ENCODE peak calls at places on chromosome 13, in six cellular contexts. F is psoas muscle; M is esophagus squamous epithelium; O is CD8-positive, alpha-beta T cell; A is SK-N-SH; U is ascending aorta. X is an unnamed sample. For H3K36me3 and H3K27me3, the result is how much of the 10 kb centered on the place peaks cover.

GRCh38 chr13:87089391-87089790 is 581.8 kb upstream of the SLITRK5 start:
- DNase-seq in F (no peak), M (no peak), O (no peak), A (no peak), U (no peak), X (no peak)

GRCh38 chr13:31670831-31671617 is 68.3 kb upstream of the RXFP2 start:
- DNase-seq in F (no peak), M (no peak), O (no peak), A (peak), U (no peak), X (no peak)

GRCh38 chr13:101799196-101799595 is 346.7 kb downstream of the ITGBL1 start:
- DNase-seq in F (no peak), M (no peak), O (no peak), A (no peak), U (no peak), X (no peak)

GRCh38 chr13:26534036-26534726 is 23.3 kb upstream of the WASF3 start:
- DNase-seq in F (no peak), M (no peak), O (no peak), A (no peak), U (no peak), X (no peak)

GRCh38 chr13:20403826-20404225 is 121.8 kb downstream of the CRYL1 start:
- DNase-seq in F (no peak), M (no peak), O (peak), A (no peak), U (no peak), X (no peak)

GRCh38 chr13:37667631-37668161 is 69.1 kb upstream of the POSTN start:
- DNase-seq in F (no peak), M (no peak), O (no peak), A (no peak), U (no peak), X (peak)

GRCh38 chr13:46369506-46370268 is 17.4 kb downstream of the RUBCNL start:
- DNase-seq in F (no peak), M (no peak), O (no peak), A (no peak), U (no peak), X (no peak)

GRCh38 chr13:32538234-32538620 is 368 bp downstream of the N4BP2L2 start:
- DNase-seq in F (peak), M (no peak), O (no peak), A (peak), U (no peak), X (no peak)

GRCh38 chr13:48648446-48648845 is 5.3 kb upstream of the CYSLTR2 start:
- DNase-seq in F (no peak), M (no peak), O (no peak), A (no peak), U (no peak), X (no peak)

GRCh38 chr13:114038211-114038613 is 64.3 kb upstream of the C13orf46 start:
- DNase-seq in F (no peak), M (no peak), O (no peak), A (no peak), U (no peak), X (no peak)

GRCh38 chr13:31200636-31200970 is 828 bp downstream of the B3GLCT start:
- DNase-seq in F (peak), M (no peak), O (no peak), A (no peak), U (no peak), X (peak)

GRCh38 chr13:43878897-43879322 is 630 bp downstream of the CCDC122 start:
- DNase-seq in F (peak), M (peak), O (no peak), A (no peak), U (peak), X (peak)

GRCh38 chr13:96229356-96229755 is 139.4 kb downstream of the HS6ST3 start:
- DNase-seq in F (no peak), M (no peak), O (no peak), A (peak), U (no peak), X (peak)

GRCh38 chr13:113930711-113931637 is 42.9 kb downstream of the C13orf46 start:
- DNase-seq in F (no peak), M (no peak), O (peak), A (no peak), U (no peak), X (peak)

GRCh38 chr13:113953561-113953960 is 20.3 kb downstream of the C13orf46 start:
- DNase-seq in F (no peak), M (no peak), O (no peak), A (no peak), U (no peak), X (no peak)

GRCh38 chr13:44432595-44432994 is 59.0 kb downstream of the SERP2 start:
- DNase-seq in F (no peak), M (no peak), O (no peak), A (no peak), U (no peak), X (no peak)

GRCh38 chr13:94419304-94419943 is 60.1 kb downstream of the DCT start:
- DNase-seq in F (no peak), M (no peak), O (no peak), A (no peak), U (no peak), X (no peak)

DNA sequence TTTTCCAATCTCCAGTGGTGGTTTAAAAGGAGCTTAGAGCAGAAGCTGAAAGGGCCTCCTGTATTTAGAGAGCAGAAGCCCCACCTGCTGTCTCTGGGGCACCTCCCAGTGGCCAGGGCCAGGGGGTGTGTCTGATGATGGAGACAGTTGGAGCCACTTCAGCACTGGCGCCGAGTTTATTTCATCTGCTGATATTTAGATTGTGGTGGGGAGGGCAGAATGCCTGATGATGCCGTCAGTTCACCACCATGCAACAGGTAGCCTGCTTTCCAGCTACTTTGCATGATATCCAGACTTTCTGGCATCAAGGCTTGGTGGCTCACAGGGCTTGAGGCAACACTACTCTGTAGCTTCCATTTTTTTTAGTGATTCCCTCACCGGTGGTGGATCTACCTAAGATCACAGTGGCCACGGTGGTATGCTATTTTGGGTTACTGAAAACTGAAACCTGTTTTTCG is 371.9 kb downstream of the KCNRG start:
- DNase-seq in F (peak), M (no peak), O (peak), A (peak), U (peak), X (peak)
- TF ChIP-seq CTCF in F (no peak), M (no peak), O (no peak), A (peak), U (no peak), X (peak)

GRCh38 chr13:98827449-98827848 is 75.0 kb upstream of the SLC15A1 start:
- DNase-seq in F (no peak), M (no peak), O (no peak), A (no peak), U (no peak), X (no peak)

GRCh38 chr13:98826156-98826555 is 73.7 kb upstream of the SLC15A1 start:
- DNase-seq in F (no peak), M (no peak), O (no peak), A (no peak), U (no peak), X (no peak)

GRCh38 chr13:98823442-98823841 is 71.0 kb upstream of the SLC15A1 start:
- DNase-seq in F (no peak), M (no peak), O (no peak), A (no peak), U (no peak), X (no peak)

GRCh38 chr13:98824376-98825160 is 72.1 kb upstream of the SLC15A1 start:
- DNase-seq in F (no peak), M (no peak), O (no peak), A (no peak), U (no peak), X (no peak)

DNA sequence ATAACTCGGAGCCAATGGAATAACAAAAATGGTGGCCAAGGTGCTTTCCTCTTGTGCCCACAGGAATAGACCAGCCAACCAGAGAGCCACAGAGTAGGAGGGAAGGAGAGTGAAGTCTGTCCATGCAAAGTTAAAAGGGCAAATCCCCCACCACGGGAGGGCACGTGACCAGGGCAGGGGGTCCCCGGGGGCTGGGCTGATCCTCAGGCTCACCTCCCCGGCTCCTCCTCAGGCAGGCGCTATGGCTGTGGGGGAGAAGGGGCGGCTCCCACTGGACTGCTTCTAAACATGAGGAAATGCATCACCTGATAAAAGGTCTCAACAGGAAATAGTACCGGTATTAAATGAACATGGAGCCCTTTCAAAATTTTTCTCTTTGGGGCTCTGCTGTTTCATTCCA is 73.2 kb upstream of the SLC15A1 start:
- DNase-seq in F (no peak), M (no peak), O (no peak), A (no peak), U (no peak), X (no peak)
- H3K36me3 ChIP-seq in F (under half), M (half or more), O (half or more), A (under half), U (under half), X (half or more)

GRCh38 chr13:111092685-111093084 is 22.4 kb upstream of the ARHGEF7 start:
- DNase-seq in F (no peak), M (no peak), O (no peak), A (no peak), U (no peak), X (no peak)
- H3K27me3 ChIP-seq in F (under half), M (under half), O (under half), A (under half), U (under half), X (half or more)

DNA sequence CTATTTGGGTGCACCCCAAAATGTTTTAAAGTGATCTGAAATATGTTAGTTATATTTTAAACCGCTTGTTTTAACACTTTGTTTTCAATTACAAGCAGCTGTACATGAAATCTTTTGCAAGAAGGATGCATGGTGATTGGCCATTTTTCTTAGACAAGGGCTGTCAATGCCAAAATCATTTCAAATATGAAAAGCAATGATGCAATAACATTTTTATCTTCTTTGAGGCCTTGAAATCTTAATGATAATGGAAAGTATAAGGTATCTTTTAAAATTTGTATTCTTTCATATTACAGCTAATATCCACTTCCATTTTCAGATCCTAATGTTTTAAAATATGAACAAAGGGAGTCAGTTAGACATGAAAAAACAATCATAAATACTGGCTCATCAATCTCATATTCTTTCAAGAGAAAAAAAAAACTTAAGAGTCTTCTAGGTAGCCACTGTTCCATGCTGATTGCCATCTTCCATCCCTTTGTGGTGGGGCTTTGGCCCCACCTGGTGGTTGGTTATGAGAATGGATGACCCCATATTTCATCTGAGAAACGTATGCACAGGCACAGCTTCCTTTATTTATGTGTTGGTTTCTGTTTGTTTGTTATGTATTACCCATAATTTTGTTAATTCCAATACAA is 330.3 kb upstream of the MIR17HG start:
- DNase-seq in F (peak), M (no peak), O (no peak), A (peak), U (no peak), X (peak)
- TF ChIP-seq CTCF in F (peak), M (no peak), O (peak), A (peak), U (no peak), X (peak)

GRCh38 chr13:75855216-75855615 is 219.1 kb downstream of the LMO7 start:
- DNase-seq in F (no peak), M (no peak), O (no peak), A (no peak), U (no peak), X (no peak)
- H3K36me3 ChIP-seq in F (under half), M (half or more), O (under half), A (half or more), U (half or more), X (under half)

X was measured in WERI-Rb-1.